ENCODE peak calls at places on chromosomes 4 and X, in five cellular contexts. Y, M, W, H and G are unnamed samples.

GRCh38 chr4:99808260-99808857 is 8.3 kb upstream of the DAPP1 start:
- DNase-seq in Y (peak; percentile 63), H (peak; percentile 62), W (peak; percentile 71), M (peak; percentile 53), G (peak; percentile 14)

GRCh38 chrX:19514791-19515614 is at the start of gene MAP3K15:
- DNase-seq in M (no peak), Y (peak; percentile 29), W (peak; percentile 5), H (peak; percentile 45), G (no peak)

GRCh38 chr4:7353846-7354610 is 80.7 kb downstream of the PSAPL1 start:
- DNase-seq in W (no peak), H (no peak), M (no peak), Y (no peak), G (no peak)

GRCh38 chrX:44422631-44423030 is 79.2 kb upstream of the EFHC2 start:
- DNase-seq in M (no peak), H (no peak), Y (no peak), W (no peak), G (no peak)

GRCh38 chr4:7156273-7157139 is 35.8 kb upstream of the SORCS2 start:
- DNase-seq in W (peak; percentile 35), Y (peak; percentile 28), M (peak; percentile 26), H (no peak), G (no peak)

GRCh38 chr4:106355193-106355592 is 13.4 kb downstream of the GIMD1 start:
- DNase-seq in Y (no peak), W (no peak), H (no peak), M (no peak), G (no peak)

GRCh38 chr4:183987987-183988392 is 82.9 kb downstream of the STOX2 start:
- DNase-seq in H (peak; percentile 83), Y (peak; percentile 53), M (peak; percentile 95), W (peak; percentile 90), G (peak; percentile 70)

GRCh38 chrX:148133099-148133725 is 152.1 kb downstream of the FMR1NB start:
- DNase-seq in H (no peak), Y (no peak), M (no peak), W (peak; percentile 2), G (no peak)

GRCh38 chr4:38071801-38072567 is 111.8 kb downstream of the PTTG2 start:
- DNase-seq in W (peak; percentile 54), Y (no peak), H (peak; percentile 13), M (no peak), G (no peak)

GRCh38 chr4:89069481-89069880 is 12.5 kb upstream of the FAM13A start:
- DNase-seq in H (no peak), Y (no peak), W (no peak), M (no peak), G (no peak)

GRCh38 chr4:8917868-8918783 is 46.5 kb upstream of the HMX1 start:
- DNase-seq in H (peak; percentile 73), W (peak; percentile 51), M (peak; percentile 37), Y (peak; percentile 83), G (peak; percentile 42)

GRCh38 chr4:25859429-25860148 is 3.2 kb downstream of the SEL1L3 start:
- DNase-seq in Y (no peak), H (peak; percentile 26), W (no peak), M (no peak), G (no peak)

GRCh38 chrX:33726281-33727160 is 405.6 kb downstream of the FAM47A start:
- DNase-seq in H (no peak), Y (peak; percentile 3), W (no peak), M (no peak), G (no peak)

GRCh38 chr4:102524691-102525090 is 23.5 kb downstream of the NFKB1 start:
- DNase-seq in M (no peak), H (no peak), W (no peak), Y (no peak), G (no peak)

GRCh38 chrX:12153741-12154140 is 15.5 kb downstream of the FRMPD4 start:
- DNase-seq in Y (no peak), H (no peak), M (no peak), W (peak; percentile 55), G (no peak)

GRCh38 chr4:31918891-31919290 is 1198.7 kb downstream of the PCDH7 start:
- DNase-seq in H (peak; percentile 23), W (peak; percentile 6), Y (no peak), M (no peak), G (no peak)

GRCh38 chr4:163816494-163816893 is 322.0 kb downstream of the TMA16 start:
- DNase-seq in H (peak; percentile 33), M (no peak), W (no peak), Y (no peak), G (no peak)

GRCh38 chrX:14717949-14718348 is 154.9 kb downstream of the FANCB start:
- DNase-seq in W (no peak), Y (no peak), M (no peak), H (no peak), G (no peak)

DNA sequence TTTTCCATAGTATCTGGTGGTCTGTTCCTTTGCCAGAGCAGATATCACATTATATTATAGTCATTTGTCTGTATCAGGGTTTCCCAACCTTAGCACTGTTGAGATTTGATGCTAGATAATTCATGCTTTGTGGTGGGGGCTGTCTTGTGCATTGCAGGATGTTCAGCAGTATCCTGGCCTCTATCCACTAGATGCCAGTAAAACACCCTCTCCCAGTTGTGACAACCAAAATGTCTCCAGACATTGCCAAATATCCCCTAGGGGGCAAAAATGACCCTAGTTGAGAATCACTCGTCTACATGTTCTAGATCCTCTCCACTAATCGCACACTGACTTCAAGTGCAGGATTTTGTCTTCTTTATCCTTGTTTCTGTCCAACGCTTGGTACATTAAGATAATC is 160.8 kb downstream of the FANCB start:
- DNase-seq in M (no peak), W (peak; percentile 15), H (peak; percentile 10), Y (no peak), G (no peak)
- TF ChIP-seq CTCF in M (peak; percentile 32), W (no peak), H (peak; percentile 14), Y (no peak), G (peak; percentile 46)

GRCh38 chrX:116462843-116463242 is at the start of gene CT83:
- DNase-seq in H (no peak), Y (no peak), M (no peak), W (no peak), G (no peak)
- TF ChIP-seq CTCF in H (no peak), Y (no peak), M (no peak), W (no peak), G (no peak)

GRCh38 chr4:2574058-2574457 is 37.6 kb downstream of the FAM193A start:
- DNase-seq in W (no peak), H (no peak), Y (no peak), M (no peak), G (no peak)
- TF ChIP-seq CTCF in W (no peak), H (no peak), Y (no peak), M (no peak), G (no peak)

DNA sequence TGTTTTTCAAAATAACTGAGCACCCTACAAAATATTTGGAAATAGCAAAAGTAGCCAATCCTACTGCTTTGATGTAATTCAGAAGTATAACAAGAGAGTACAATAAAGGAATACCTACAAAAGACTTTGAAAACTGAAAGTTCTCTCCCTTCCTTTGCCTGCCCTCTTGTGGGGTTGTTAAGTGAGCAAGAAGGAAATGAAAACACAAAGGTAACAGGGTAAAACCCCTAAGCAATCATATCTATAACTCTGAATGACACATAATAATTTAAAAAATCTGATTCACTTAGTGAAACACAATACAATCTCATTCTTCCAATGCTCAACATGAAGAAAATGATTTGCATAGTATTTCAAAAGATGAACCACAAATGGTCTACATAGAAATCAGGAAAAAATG is 98.2 kb downstream of the FRYL start:
- DNase-seq in H (peak; percentile 51), Y (no peak), W (peak; percentile 67), M (no peak), G (peak; percentile 33)
- TF ChIP-seq CTCF in H (peak; percentile 46), Y (no peak), W (peak; percentile 48), M (peak; percentile 56), G (peak; percentile 65)

DNA sequence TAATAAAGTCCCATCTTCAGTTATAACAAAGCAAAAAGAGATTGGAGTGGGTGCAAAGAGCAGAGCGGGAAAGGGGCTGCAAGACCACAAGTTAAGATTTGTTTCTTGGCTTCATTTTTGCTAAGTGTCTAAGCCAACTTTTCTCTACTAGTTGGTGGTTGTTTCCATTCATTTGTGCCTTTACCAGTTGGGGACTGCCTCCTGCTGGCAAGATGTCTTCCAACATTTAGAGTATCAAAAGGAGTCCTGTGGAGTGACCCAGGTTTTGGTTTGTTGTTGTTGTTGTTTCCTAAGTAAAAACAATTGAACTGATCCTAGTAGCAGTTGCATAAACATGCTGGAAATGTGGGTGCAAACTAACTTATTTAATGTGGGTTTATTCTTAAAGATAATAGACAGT is 121.1 kb downstream of the SPATA18 start:
- DNase-seq in W (peak; percentile 27), M (no peak), Y (no peak), H (no peak), G (no peak)
- TF ChIP-seq CTCF in W (peak; percentile 32), M (peak; percentile 21), Y (no peak), H (peak; percentile 20), G (peak; percentile 50)

DNA sequence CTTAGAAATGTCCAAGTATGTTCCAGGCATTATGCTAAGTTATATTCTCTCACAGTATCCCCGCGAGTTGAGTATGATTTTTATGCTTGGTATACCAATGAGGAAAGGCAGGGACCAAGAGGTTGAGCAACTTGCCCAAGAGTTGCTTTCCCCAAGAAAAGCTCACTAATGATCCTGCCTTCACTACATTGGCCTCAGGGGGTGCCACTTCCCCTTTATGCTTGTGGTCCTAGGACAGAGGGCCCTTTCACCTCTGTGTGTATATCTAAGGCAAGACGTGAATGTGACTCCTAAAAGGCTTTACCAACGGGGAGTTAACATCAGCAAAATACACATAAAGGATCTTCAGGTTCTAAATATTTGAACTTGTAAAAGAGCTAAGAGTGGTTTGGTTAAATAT is 164.4 kb upstream of the CPEB2 start:
- DNase-seq in M (no peak), Y (no peak), H (no peak), W (no peak), G (no peak)
- TF ChIP-seq CTCF in M (no peak), Y (no peak), H (no peak), W (no peak), G (no peak)

GRCh38 chr4:22343606-22344005 is 172.3 kb downstream of the ADGRA3 start:
- DNase-seq in H (no peak), Y (no peak), W (no peak), M (no peak), G (no peak)

GRCh38 chr4:22338806-22339205 is 177.1 kb downstream of the ADGRA3 start:
- DNase-seq in M (no peak), Y (no peak), H (no peak), W (no peak), G (no peak)

GRCh38 chr4:22336822-22337221 is 179.0 kb downstream of the ADGRA3 start:
- DNase-seq in Y (no peak), W (no peak), H (no peak), M (no peak), G (no peak)

GRCh38 chr4:22334155-22334554 is 181.7 kb downstream of the ADGRA3 start:
- DNase-seq in H (no peak), M (no peak), Y (no peak), W (no peak), G (no peak)

DNA sequence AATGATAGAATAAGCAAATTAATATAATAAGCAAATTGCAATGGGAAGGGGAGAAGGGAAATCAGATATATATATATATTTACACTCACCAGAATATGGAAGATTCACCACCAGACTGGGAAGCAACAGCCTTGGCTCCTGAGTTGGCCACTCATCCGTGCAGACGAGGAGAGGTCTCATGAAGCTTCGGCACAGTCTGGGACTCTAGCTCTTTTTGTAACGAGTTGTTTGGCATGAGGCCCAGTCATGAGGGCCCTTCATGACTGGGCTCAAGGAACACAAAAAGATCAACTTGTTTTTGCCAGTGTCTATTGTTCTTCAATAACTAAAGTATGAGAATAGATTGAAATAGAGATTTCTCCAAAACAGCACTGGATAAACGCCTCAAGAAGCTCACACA is 176.4 kb downstream of the ADGRA3 start:
- DNase-seq in W (no peak), Y (no peak), H (no peak), M (no peak), G (no peak)
- TF ChIP-seq CTCF in W (no peak), Y (no peak), H (no peak), M (no peak), G (no peak)

GRCh38 chrX:28701222-28701621 is 114.0 kb downstream of the IL1RAPL1 start:
- DNase-seq in H (no peak), W (peak; percentile 1), Y (no peak), M (no peak), G (no peak)
- TF ChIP-seq CTCF in H (no peak), W (peak; percentile 25), Y (peak; percentile 45), M (no peak), G (no peak)